ENCODE peak calls at places on chromosomes 11 and 22, in six cellular contexts. U, C, V, X, G and L are unnamed samples.

GRCh38 chr22:31911565-31912401 is 32.6 kb upstream of the YWHAH start:
- DNase-seq in U (no peak), X (no peak), C (peak; percentile 25), G (no peak), V (no peak), L (no peak)

GRCh38 chr11:90646706-90647105 is 423.9 kb upstream of the CHORDC1 start:
- DNase-seq in X (no peak), C (no peak), U (no peak), G (no peak), V (no peak), L (no peak)

GRCh38 chr11:78961938-78962701 is 387.5 kb upstream of the NARS2 start:
- DNase-seq in X (no peak), U (no peak), V (peak; percentile 69), G (no peak), C (peak; percentile 48), L (no peak)

GRCh38 chr22:40620464-40621046 is 16.0 kb downstream of the MRTFA start:
- DNase-seq in G (no peak), C (peak; percentile 80), V (peak; percentile 21), X (no peak), U (no peak), L (no peak)

GRCh38 chr11:121023848-121024751 is at the start of gene TBCEL:
- DNase-seq in G (peak; percentile 82), V (peak; percentile 85), U (peak; percentile 79), C (peak; percentile 79), X (peak; percentile 85), L (peak; percentile 90)

GRCh38 chr22:47605886-47606285 is 843.4 kb downstream of the TBC1D22A start:
- DNase-seq in U (no peak), X (no peak), G (no peak), C (no peak), V (no peak), L (no peak)

GRCh38 chr22:45475063-45475747 is 27.5 kb upstream of the FBLN1 start:
- DNase-seq in G (no peak), V (peak; percentile 58), C (peak; percentile 57), X (no peak), U (no peak), L (no peak)

GRCh38 chr22:44595841-44596341 is 97.9 kb upstream of the RTL6 start:
- DNase-seq in G (no peak), X (peak; percentile 17), C (peak; percentile 42), V (peak; percentile 42), U (no peak), L (no peak)

GRCh38 chr11:107549253-107549953 is 16.1 kb downstream of the ALKBH8 start:
- DNase-seq in C (peak; percentile 51), X (peak; percentile 27), U (peak; percentile 17), V (peak; percentile 60), G (no peak), L (no peak)

GRCh38 chr11:88384678-88385015 is 47.1 kb upstream of the CTSC start:
- DNase-seq in U (no peak), V (no peak), X (no peak), G (no peak), C (peak; percentile 49), L (no peak)

GRCh38 chr11:45618897-45619296 is 46.5 kb downstream of the CHST1 start:
- DNase-seq in C (no peak), X (no peak), G (no peak), U (no peak), V (no peak), L (no peak)

GRCh38 chr11:44351898-44352498 is 42.1 kb upstream of the ALX4 start:
- DNase-seq in U (no peak), V (peak; percentile 1), C (no peak), G (no peak), X (no peak), L (no peak)

GRCh38 chr22:32775957-32776356 is 25.5 kb upstream of the TIMP3 start:
- DNase-seq in X (no peak), U (no peak), C (no peak), V (no peak), G (no peak), L (no peak)

GRCh38 chr11:70210051-70210501 is 7.0 kb downstream of the FADD start:
- DNase-seq in U (no peak), X (no peak), C (peak; percentile 68), G (no peak), V (peak; percentile 46), L (no peak)

GRCh38 chr11:10809373-10810199 is 860 bp upstream of the EIF4G2 start:
- DNase-seq in G (peak; percentile 34), C (peak; percentile 80), X (no peak), V (peak; percentile 67), U (peak; percentile 32), L (peak; percentile 54)

GRCh38 chr22:48629631-48630443 is 1197.8 kb downstream of the BRD1 start:
- DNase-seq in G (no peak), V (no peak), X (no peak), U (no peak), C (no peak), L (no peak)
- H3K9me3 ChIP-seq in G (no peaks in the 10 kb centered on the region), V (no peaks in the 10 kb centered on the region), X (no peaks in the 10 kb centered on the region), U (no peaks in the 10 kb centered on the region), C (peaks cover 51% of the 10 kb centered on the region), L (no peaks in the 10 kb centered on the region)

GRCh38 chr22:23689414-23689813 is 1.4 kb upstream of the RGL4 start:
- DNase-seq in U (no peak), V (no peak), C (no peak), X (no peak), G (no peak), L (no peak)

GRCh38 chr22:23692598-23693291 is 1.9 kb downstream of the RGL4 start:
- DNase-seq in G (no peak), U (no peak), V (no peak), C (no peak), X (no peak), L (no peak)

GRCh38 chr22:23688571-23688970 is 2.2 kb upstream of the RGL4 start:
- DNase-seq in C (no peak), X (no peak), U (no peak), G (no peak), V (no peak), L (no peak)

GRCh38 chr22:23691748-23692423 is 1.1 kb downstream of the RGL4 start:
- DNase-seq in G (no peak), V (no peak), X (no peak), C (no peak), U (no peak), L (no peak)

GRCh38 chr22:23690713-23691112 is at the start of gene RGL4:
- DNase-seq in X (no peak), U (no peak), C (no peak), V (no peak), G (no peak), L (no peak)
- H3K27ac ChIP-seq in X (no peak within 1 kb of the TSS), U (no peak within 1 kb of the TSS), C (no peak within 1 kb of the TSS), V (no peak within 1 kb of the TSS), G (no peak within 1 kb of the TSS), L (no peak within 1 kb of the TSS)

DNA sequence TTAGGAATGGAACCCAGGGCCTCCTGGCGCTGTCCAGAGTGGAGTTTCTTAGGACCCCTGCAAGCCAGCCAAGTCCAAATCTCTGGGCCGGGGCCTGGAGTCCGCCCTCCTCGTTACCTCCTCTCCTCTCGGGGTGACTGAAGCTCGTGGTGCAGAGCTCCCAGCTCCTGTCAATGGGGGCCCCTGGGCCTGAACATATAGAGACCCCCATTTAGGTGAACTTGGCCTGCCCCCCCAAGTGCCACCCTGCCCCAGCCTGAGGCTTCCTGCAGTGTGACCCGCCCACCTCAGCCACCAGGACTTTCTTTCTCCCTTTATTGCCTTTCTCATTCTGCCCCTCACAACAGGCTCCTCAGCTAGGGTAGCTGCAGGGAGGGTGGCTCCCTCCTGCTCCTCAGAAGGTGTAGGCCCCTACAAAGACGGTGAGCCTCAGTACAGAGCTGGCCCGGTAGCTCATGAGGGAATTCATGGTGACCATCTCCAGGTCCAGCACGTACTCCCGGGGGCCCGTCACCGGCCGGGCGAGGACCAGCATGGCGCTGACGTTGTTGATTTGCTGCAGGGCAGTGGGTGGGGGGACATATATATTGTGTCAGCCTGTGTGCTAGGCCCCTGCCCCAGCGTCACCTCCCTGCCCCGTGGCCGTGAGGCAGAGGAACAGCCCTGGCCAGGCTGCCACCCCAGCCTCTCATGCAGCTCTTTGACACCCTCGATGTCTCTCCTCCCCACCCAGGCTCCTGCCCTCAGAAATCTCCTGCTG is 5.9 kb downstream of the EFEMP2 start:
- DNase-seq in X (no peak), G (no peak), U (peak; percentile 8), V (no peak), C (no peak), L (no peak)
- H3K36me3 ChIP-seq in X (peaks cover 37% of the 10 kb centered on the region), G (no peaks in the 10 kb centered on the region), U (peaks cover 5% of the 10 kb centered on the region), V (peaks cover 61% of the 10 kb centered on the region), C (peaks cover 91% of the 10 kb centered on the region), L (peaks cover 81% of the 10 kb centered on the region)

GRCh38 chr11:111185259-111185658 is 60.3 kb upstream of the POU2AF2 start:
- DNase-seq in U (no peak), V (no peak), X (no peak), C (peak; percentile 71), G (no peak), L (no peak)

GRCh38 chr11:111186308-111186967 is 59.1 kb upstream of the POU2AF2 start:
- DNase-seq in X (no peak), V (no peak), G (no peak), C (peak; percentile 52), U (no peak), L (no peak)

GRCh38 chr11:111189466-111189865 is 56.1 kb upstream of the POU2AF2 start:
- DNase-seq in C (peak; percentile 35), G (no peak), U (no peak), X (no peak), V (no peak), L (no peak)

GRCh38 chr11:111183706-111184105 is 61.8 kb upstream of the POU2AF2 start:
- DNase-seq in U (no peak), C (peak; percentile 42), X (no peak), G (no peak), V (no peak), L (no peak)
- H3K9me3 ChIP-seq in U (no peaks in the 10 kb centered on the region), C (no peaks in the 10 kb centered on the region), X (no peaks in the 10 kb centered on the region), G (no peaks in the 10 kb centered on the region), V (no peaks in the 10 kb centered on the region), L (no peaks in the 10 kb centered on the region)

DNA sequence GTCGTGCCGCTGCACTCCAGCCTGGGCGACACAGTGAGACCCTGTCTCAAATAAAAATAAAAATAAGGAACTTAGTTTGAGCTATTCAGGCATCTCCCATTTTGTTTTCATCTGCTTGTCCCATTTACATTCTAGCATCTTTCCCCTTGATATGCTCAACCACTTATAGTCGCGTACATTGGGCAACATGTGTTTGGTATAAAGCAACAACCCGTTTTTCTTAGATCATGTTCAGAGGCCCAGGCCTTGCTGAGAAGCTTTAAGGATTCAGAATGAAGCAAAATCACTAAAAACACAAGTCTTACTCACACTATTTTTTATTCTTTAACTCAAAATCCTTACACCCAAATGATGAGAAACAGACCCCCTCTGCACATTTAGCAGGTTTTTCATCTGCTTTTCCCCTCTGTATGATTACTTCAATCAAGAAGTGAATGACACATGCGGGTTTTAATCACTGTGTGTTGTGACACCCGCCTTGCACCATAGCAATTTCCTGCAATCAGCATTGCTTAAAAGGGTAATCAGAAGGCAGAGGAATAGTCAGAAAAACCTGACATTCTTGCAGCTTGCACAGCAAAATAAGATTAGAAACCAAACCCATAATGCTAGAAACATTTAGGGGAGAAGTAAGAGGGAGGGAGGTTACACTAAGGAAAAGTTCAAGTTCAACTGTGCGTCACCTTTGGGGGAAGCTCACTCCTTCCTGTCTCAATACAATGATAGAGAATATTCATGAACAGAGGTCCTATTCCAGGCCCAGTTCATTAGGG is 25.9 kb downstream of the ALG9 start:
- DNase-seq in V (no peak), C (no peak), U (no peak), G (no peak), X (no peak), L (no peak)
- H3K27ac ChIP-seq in V (no peak overlapping the region), C (no peak overlapping the region), U (no peak overlapping the region), G (no peak overlapping the region), X (no peak overlapping the region), L (no peak overlapping the region)